ENCODE peak calls at places on chromosomes 1 and 21, in eight cellular contexts. One of them, this sample, is unnamed.
A peak's percentile ranks its signal among the peaks of the same experiment; 100 is the strongest.

GRCh38 chr1:91036894-91037829 is 15.3 kb upstream of the ZNF644 start:
- DNase-seq in D721Med: no peak
- DNase-seq in HEK293T: no peak
- DNase-seq in GM06990: no peak
- DNase-seq in iris pigment epithelial cell: peak; percentile 10
- DNase-seq in CD4-positive, alpha-beta T cell: no peak
- DNase-seq in AG08396: no peak
- DNase-seq in brain microvascular endothelial cell: no peak
- DNase-seq in this sample: no peak

GRCh38 chr1:167297222-167298214 is 76.8 kb downstream of the POU2F1 start:
- DNase-seq in D721Med: no peak
- DNase-seq in HEK293T: no peak
- DNase-seq in GM06990: no peak
- DNase-seq in iris pigment epithelial cell: peak; percentile 66
- DNase-seq in CD4-positive, alpha-beta T cell: no peak
- DNase-seq in AG08396: peak; percentile 5
- DNase-seq in brain microvascular endothelial cell: no peak
- DNase-seq in this sample: no peak

GRCh38 chr1:58927722-58928085 is 143.9 kb upstream of the JUN start:
- DNase-seq in D721Med: no peak
- DNase-seq in HEK293T: no peak
- DNase-seq in GM06990: no peak
- DNase-seq in iris pigment epithelial cell: no peak
- DNase-seq in CD4-positive, alpha-beta T cell: no peak
- DNase-seq in AG08396: no peak
- DNase-seq in brain microvascular endothelial cell: no peak
- DNase-seq in this sample: no peak

GRCh38 chr1:110674337-110675059 is at the start of gene KCNA3:
- DNase-seq in D721Med: peak; percentile 25
- DNase-seq in HEK293T: peak; percentile 81
- DNase-seq in GM06990: peak; percentile 67
- DNase-seq in iris pigment epithelial cell: no peak
- DNase-seq in CD4-positive, alpha-beta T cell: peak; percentile 54
- DNase-seq in AG08396: peak; percentile 32
- DNase-seq in brain microvascular endothelial cell: no peak
- DNase-seq in this sample: peak; percentile 40

GRCh38 chr1:3054474-3054873 is 14.5 kb upstream of the PRDM16 start:
- DNase-seq in D721Med: no peak
- DNase-seq in HEK293T: no peak
- DNase-seq in GM06990: no peak
- DNase-seq in iris pigment epithelial cell: no peak
- DNase-seq in CD4-positive, alpha-beta T cell: no peak
- DNase-seq in AG08396: no peak
- DNase-seq in brain microvascular endothelial cell: no peak
- DNase-seq in this sample: peak; percentile 7

GRCh38 chr21:35086357-35086756 is 37.3 kb upstream of the RUNX1 start:
- DNase-seq in D721Med: no peak
- DNase-seq in HEK293T: no peak
- DNase-seq in GM06990: no peak
- DNase-seq in iris pigment epithelial cell: peak; percentile 60
- DNase-seq in CD4-positive, alpha-beta T cell: no peak
- DNase-seq in AG08396: no peak
- DNase-seq in brain microvascular endothelial cell: peak; percentile 34
- DNase-seq in this sample: no peak

GRCh38 chr1:119982006-119982405 is 85.7 kb upstream of the ADAM30 start:
- DNase-seq in D721Med: no peak
- DNase-seq in HEK293T: no peak
- DNase-seq in GM06990: no peak
- DNase-seq in iris pigment epithelial cell: peak; percentile 68
- DNase-seq in CD4-positive, alpha-beta T cell: no peak
- DNase-seq in AG08396: no peak
- DNase-seq in brain microvascular endothelial cell: peak; percentile 51
- DNase-seq in this sample: no peak

GRCh38 chr21:43825610-43825935 is 36.2 kb downstream of the RRP1 start:
- DNase-seq in D721Med: no peak
- DNase-seq in HEK293T: no peak
- DNase-seq in GM06990: no peak
- DNase-seq in iris pigment epithelial cell: no peak
- DNase-seq in CD4-positive, alpha-beta T cell: no peak
- DNase-seq in AG08396: no peak
- DNase-seq in brain microvascular endothelial cell: no peak
- DNase-seq in this sample: no peak

GRCh38 chr1:230292739-230293720 is 133.1 kb downstream of the PGBD5 start:
- DNase-seq in D721Med: no peak
- DNase-seq in HEK293T: no peak
- DNase-seq in GM06990: no peak
- DNase-seq in iris pigment epithelial cell: no peak
- DNase-seq in CD4-positive, alpha-beta T cell: no peak
- DNase-seq in AG08396: no peak
- DNase-seq in brain microvascular endothelial cell: no peak
- DNase-seq in this sample: no peak

GRCh38 chr1:225460737-225461532 is 33.1 kb upstream of the LBR start:
- DNase-seq in D721Med: no peak
- DNase-seq in HEK293T: no peak
- DNase-seq in GM06990: no peak
- DNase-seq in iris pigment epithelial cell: no peak
- DNase-seq in CD4-positive, alpha-beta T cell: peak; percentile 42
- DNase-seq in AG08396: no peak
- DNase-seq in brain microvascular endothelial cell: no peak
- DNase-seq in this sample: no peak

GRCh38 chr1:116923421-116923820 is 13.7 kb downstream of the PTGFRN start:
- DNase-seq in D721Med: no peak
- DNase-seq in HEK293T: no peak
- DNase-seq in GM06990: no peak
- DNase-seq in iris pigment epithelial cell: no peak
- DNase-seq in CD4-positive, alpha-beta T cell: no peak
- DNase-seq in AG08396: no peak
- DNase-seq in brain microvascular endothelial cell: peak; percentile 12
- DNase-seq in this sample: no peak

GRCh38 chr21:42524341-42525227 is 10.9 kb downstream of the SLC37A1 start:
- DNase-seq in D721Med: no peak
- DNase-seq in HEK293T: no peak
- DNase-seq in GM06990: peak; percentile 83
- DNase-seq in iris pigment epithelial cell: peak; percentile 28
- DNase-seq in CD4-positive, alpha-beta T cell: no peak
- DNase-seq in AG08396: peak; percentile 42
- DNase-seq in brain microvascular endothelial cell: peak; percentile 15
- DNase-seq in this sample: peak; percentile 67

GRCh38 chr21:35390013-35390776 is 341.1 kb upstream of the RUNX1 start:
- DNase-seq in D721Med: no peak
- DNase-seq in HEK293T: no peak
- DNase-seq in GM06990: no peak
- DNase-seq in iris pigment epithelial cell: peak; percentile 85
- DNase-seq in CD4-positive, alpha-beta T cell: no peak
- DNase-seq in AG08396: peak; percentile 27
- DNase-seq in brain microvascular endothelial cell: peak; percentile 33
- DNase-seq in this sample: no peak

GRCh38 chr1:242467556-242468145 is 56.8 kb downstream of the PLD5 start:
- DNase-seq in D721Med: no peak
- DNase-seq in HEK293T: peak; percentile 71
- DNase-seq in GM06990: no peak
- DNase-seq in iris pigment epithelial cell: peak; percentile 54
- DNase-seq in CD4-positive, alpha-beta T cell: no peak
- DNase-seq in AG08396: peak; percentile 28
- DNase-seq in brain microvascular endothelial cell: peak; percentile 48
- DNase-seq in this sample: no peak

GRCh38 chr1:6473974-6474814 is 8.2 kb upstream of the TNFRSF25 start:
- DNase-seq in D721Med: no peak
- DNase-seq in HEK293T: no peak
- DNase-seq in GM06990: no peak
- DNase-seq in iris pigment epithelial cell: no peak
- DNase-seq in CD4-positive, alpha-beta T cell: no peak
- DNase-seq in AG08396: no peak
- DNase-seq in brain microvascular endothelial cell: no peak
- DNase-seq in this sample: no peak

GRCh38 chr1:106727171-106727570 is 329.3 kb upstream of the PRMT6 start:
- DNase-seq in D721Med: no peak
- DNase-seq in HEK293T: no peak
- DNase-seq in GM06990: peak; percentile 15
- DNase-seq in iris pigment epithelial cell: no peak
- DNase-seq in CD4-positive, alpha-beta T cell: no peak
- DNase-seq in AG08396: no peak
- DNase-seq in brain microvascular endothelial cell: no peak
- DNase-seq in this sample: no peak

GRCh38 chr1:66207484-66207883 is 326.5 kb upstream of the SGIP1 start:
- DNase-seq in D721Med: no peak
- DNase-seq in HEK293T: no peak
- DNase-seq in GM06990: no peak
- DNase-seq in iris pigment epithelial cell: peak; percentile 42
- DNase-seq in CD4-positive, alpha-beta T cell: no peak
- DNase-seq in AG08396: peak; percentile 29
- DNase-seq in brain microvascular endothelial cell: peak; percentile 40
- DNase-seq in this sample: no peak

GRCh38 chr1:117591248-117591647 is 14.6 kb upstream of the TENT5C start:
- DNase-seq in D721Med: no peak
- DNase-seq in HEK293T: no peak
- DNase-seq in GM06990: no peak
- DNase-seq in iris pigment epithelial cell: no peak
- DNase-seq in CD4-positive, alpha-beta T cell: no peak
- DNase-seq in AG08396: no peak
- DNase-seq in brain microvascular endothelial cell: no peak
- DNase-seq in this sample: no peak

GRCh38 chr1:173426057-173426456 is 51.1 kb upstream of the PRDX6 start:
- DNase-seq in D721Med: no peak
- DNase-seq in HEK293T: no peak
- DNase-seq in GM06990: no peak
- DNase-seq in iris pigment epithelial cell: no peak
- DNase-seq in CD4-positive, alpha-beta T cell: no peak
- DNase-seq in AG08396: no peak
- DNase-seq in brain microvascular endothelial cell: no peak
- DNase-seq in this sample: no peak

GRCh38 chr1:52727114-52727586 is 897 bp downstream of the ZYG11B start:
- DNase-seq in D721Med: no peak
- DNase-seq in HEK293T: peak; percentile 17
- DNase-seq in GM06990: peak; percentile 4
- DNase-seq in iris pigment epithelial cell: peak; percentile 17
- DNase-seq in CD4-positive, alpha-beta T cell: no peak
- DNase-seq in AG08396: peak; percentile 30
- DNase-seq in brain microvascular endothelial cell: no peak
- DNase-seq in this sample: no peak

GRCh38 chr1:119946724-119947123 is 50.4 kb upstream of the ADAM30 start:
- DNase-seq in D721Med: no peak
- DNase-seq in HEK293T: no peak
- DNase-seq in GM06990: no peak
- DNase-seq in iris pigment epithelial cell: peak; percentile 22
- DNase-seq in CD4-positive, alpha-beta T cell: no peak
- DNase-seq in AG08396: no peak
- DNase-seq in brain microvascular endothelial cell: no peak
- DNase-seq in this sample: no peak

GRCh38 chr1:211285196-211285595 is 26.0 kb downstream of the RCOR3 start:
- DNase-seq in D721Med: no peak
- DNase-seq in HEK293T: no peak
- DNase-seq in GM06990: no peak
- DNase-seq in iris pigment epithelial cell: no peak
- DNase-seq in CD4-positive, alpha-beta T cell: no peak
- DNase-seq in AG08396: no peak
- DNase-seq in brain microvascular endothelial cell: no peak
- DNase-seq in this sample: no peak

GRCh38 chr1:217333939-217334338 is 297.0 kb downstream of the GPATCH2 start:
- DNase-seq in D721Med: peak; percentile 27
- DNase-seq in HEK293T: peak; percentile 78
- DNase-seq in GM06990: no peak
- DNase-seq in iris pigment epithelial cell: peak; percentile 15
- DNase-seq in CD4-positive, alpha-beta T cell: no peak
- DNase-seq in AG08396: peak; percentile 49
- DNase-seq in brain microvascular endothelial cell: no peak
- DNase-seq in this sample: no peak

GRCh38 chr21:17903029-17903806 is 84.1 kb upstream of the C21orf91 start:
- DNase-seq in D721Med: no peak
- DNase-seq in HEK293T: no peak
- DNase-seq in GM06990: peak; percentile 15
- DNase-seq in iris pigment epithelial cell: peak; percentile 40
- DNase-seq in CD4-positive, alpha-beta T cell: no peak
- DNase-seq in AG08396: no peak
- DNase-seq in brain microvascular endothelial cell: no peak
- DNase-seq in this sample: no peak

GRCh38 chr1:113074237-113074636 is 1.2 kb downstream of the LRIG2 start:
- DNase-seq in D721Med: no peak
- DNase-seq in HEK293T: no peak
- DNase-seq in GM06990: peak; percentile 32
- DNase-seq in iris pigment epithelial cell: peak; percentile 55
- DNase-seq in CD4-positive, alpha-beta T cell: no peak
- DNase-seq in AG08396: no peak
- DNase-seq in brain microvascular endothelial cell: no peak
- DNase-seq in this sample: no peak

GRCh38 chr1:84402501-84402900 is 4.2 kb downstream of the DNASE2B start:
- DNase-seq in D721Med: no peak
- DNase-seq in HEK293T: no peak
- DNase-seq in GM06990: no peak
- DNase-seq in iris pigment epithelial cell: no peak
- DNase-seq in CD4-positive, alpha-beta T cell: no peak
- DNase-seq in AG08396: no peak
- DNase-seq in brain microvascular endothelial cell: no peak
- DNase-seq in this sample: no peak

GRCh38 chr1:4379451-4380175 is 274.8 kb upstream of the AJAP1 start:
- DNase-seq in D721Med: no peak
- DNase-seq in HEK293T: no peak
- DNase-seq in GM06990: no peak
- DNase-seq in iris pigment epithelial cell: peak; percentile 28
- DNase-seq in CD4-positive, alpha-beta T cell: no peak
- DNase-seq in AG08396: no peak
- DNase-seq in brain microvascular endothelial cell: peak; percentile 71
- DNase-seq in this sample: no peak

GRCh38 chr1:232150770-232151548 is 479.0 kb downstream of the SIPA1L2 start:
- DNase-seq in D721Med: no peak
- DNase-seq in HEK293T: no peak
- DNase-seq in GM06990: no peak
- DNase-seq in iris pigment epithelial cell: no peak
- DNase-seq in CD4-positive, alpha-beta T cell: no peak
- DNase-seq in AG08396: no peak
- DNase-seq in brain microvascular endothelial cell: no peak
- DNase-seq in this sample: no peak

GRCh38 chr1:77238463-77238862 is 19.2 kb upstream of the PIGK start:
- DNase-seq in D721Med: no peak
- DNase-seq in HEK293T: no peak
- DNase-seq in GM06990: no peak
- DNase-seq in iris pigment epithelial cell: peak; percentile 4
- DNase-seq in CD4-positive, alpha-beta T cell: no peak
- DNase-seq in AG08396: no peak
- DNase-seq in brain microvascular endothelial cell: no peak
- DNase-seq in this sample: no peak

GRCh38 chr1:218983433-218983832 is 190.2 kb upstream of the LYPLAL1 start:
- DNase-seq in D721Med: no peak
- DNase-seq in HEK293T: no peak
- DNase-seq in GM06990: no peak
- DNase-seq in iris pigment epithelial cell: no peak
- DNase-seq in CD4-positive, alpha-beta T cell: no peak
- DNase-seq in AG08396: no peak
- DNase-seq in brain microvascular endothelial cell: no peak
- DNase-seq in this sample: no peak

GRCh38 chr1:231419147-231419546 is 2.9 kb downstream of the EGLN1 start:
- DNase-seq in D721Med: no peak
- DNase-seq in HEK293T: no peak
- DNase-seq in GM06990: no peak
- DNase-seq in iris pigment epithelial cell: no peak
- DNase-seq in CD4-positive, alpha-beta T cell: no peak
- DNase-seq in AG08396: no peak
- DNase-seq in brain microvascular endothelial cell: no peak
- DNase-seq in this sample: no peak

GRCh38 chr1:23904748-23905357 is 8.3 kb downstream of the CNR2 start:
- DNase-seq in D721Med: no peak
- DNase-seq in HEK293T: no peak
- DNase-seq in GM06990: peak; percentile 61
- DNase-seq in iris pigment epithelial cell: no peak
- DNase-seq in CD4-positive, alpha-beta T cell: no peak
- DNase-seq in AG08396: no peak
- DNase-seq in brain microvascular endothelial cell: no peak
- DNase-seq in this sample: no peak

GRCh38 chr21:43619856-43620255 is 39.4 kb downstream of the HSF2BP start:
- DNase-seq in D721Med: no peak
- DNase-seq in HEK293T: no peak
- DNase-seq in GM06990: no peak
- DNase-seq in iris pigment epithelial cell: no peak
- DNase-seq in CD4-positive, alpha-beta T cell: no peak
- DNase-seq in AG08396: no peak
- DNase-seq in brain microvascular endothelial cell: no peak
- DNase-seq in this sample: no peak

GRCh38 chr1:245814651-245815050 is 659.9 kb downstream of the KIF26B start:
- DNase-seq in D721Med: no peak
- DNase-seq in HEK293T: no peak
- DNase-seq in GM06990: no peak
- DNase-seq in iris pigment epithelial cell: no peak
- DNase-seq in CD4-positive, alpha-beta T cell: no peak
- DNase-seq in AG08396: no peak
- DNase-seq in brain microvascular endothelial cell: no peak
- DNase-seq in this sample: no peak

This sample was measured in left cardiac atrium.